ENCODE peak calls at places on chromosomes 11 and 22, in six cellular contexts. One of them, this sample, is unnamed.
A peak's percentile ranks its signal among the peaks of the same experiment; 100 is the strongest.

GRCh38 chr11:23988381-23989006 is 508.4 kb upstream of the LUZP2 start:
- DNase-seq in progenitor cell of endocrine pancreas: no peak
- DNase-seq in skeletal muscle cell: peak; percentile 69
- DNase-seq in H4: no peak
- DNase-seq in lower lobe of right lung: no peak
- DNase-seq in HTR-8/SVneo: no peak
- DNase-seq in this sample: no peak

GRCh38 chr11:47616726-47617416 is 22.7 kb upstream of the C1QTNF4 start:
- DNase-seq in progenitor cell of endocrine pancreas: no peak
- DNase-seq in skeletal muscle cell: peak; percentile 38
- DNase-seq in H4: peak; percentile 56
- DNase-seq in lower lobe of right lung: no peak
- DNase-seq in HTR-8/SVneo: peak; percentile 61
- DNase-seq in this sample: peak; percentile 72

GRCh38 chr11:100876826-100877545 is 189.9 kb downstream of the ARHGAP42 start:
- DNase-seq in progenitor cell of endocrine pancreas: no peak
- DNase-seq in skeletal muscle cell: peak; percentile 99
- DNase-seq in H4: peak; percentile 96
- DNase-seq in lower lobe of right lung: no peak
- DNase-seq in HTR-8/SVneo: peak; percentile 90
- DNase-seq in this sample: no peak

GRCh38 chr22:25383278-25383820 is 163.9 kb downstream of the CRYBB2 start:
- DNase-seq in progenitor cell of endocrine pancreas: no peak
- DNase-seq in skeletal muscle cell: no peak
- DNase-seq in H4: no peak
- DNase-seq in lower lobe of right lung: no peak
- DNase-seq in HTR-8/SVneo: no peak
- DNase-seq in this sample: no peak

GRCh38 chr11:11992257-11992690 is 16.2 kb downstream of the DKK3 start:
- DNase-seq in progenitor cell of endocrine pancreas: no peak
- DNase-seq in skeletal muscle cell: no peak
- DNase-seq in H4: no peak
- DNase-seq in lower lobe of right lung: no peak
- DNase-seq in HTR-8/SVneo: no peak
- DNase-seq in this sample: no peak

GRCh38 chr11:124669193-124669592 is 4.3 kb downstream of the SIAE start:
- DNase-seq in progenitor cell of endocrine pancreas: peak; percentile 25
- DNase-seq in skeletal muscle cell: no peak
- DNase-seq in H4: peak; percentile 29
- DNase-seq in lower lobe of right lung: no peak
- DNase-seq in HTR-8/SVneo: peak; percentile 46
- DNase-seq in this sample: no peak

GRCh38 chr11:8934735-8935478 is 2.2 kb upstream of the C11orf16 start:
- DNase-seq in progenitor cell of endocrine pancreas: no peak
- DNase-seq in skeletal muscle cell: peak; percentile 49
- DNase-seq in H4: no peak
- DNase-seq in lower lobe of right lung: no peak
- DNase-seq in HTR-8/SVneo: peak; percentile 72
- DNase-seq in this sample: no peak

GRCh38 chr11:69172674-69173073 is 16.9 kb downstream of the SMIM38 start:
- DNase-seq in progenitor cell of endocrine pancreas: no peak
- DNase-seq in skeletal muscle cell: no peak
- DNase-seq in H4: no peak
- DNase-seq in lower lobe of right lung: no peak
- DNase-seq in HTR-8/SVneo: no peak
- DNase-seq in this sample: no peak

GRCh38 chr11:106413222-106413621 is 335.8 kb downstream of the AASDHPPT start:
- DNase-seq in progenitor cell of endocrine pancreas: no peak
- DNase-seq in skeletal muscle cell: no peak
- DNase-seq in H4: no peak
- DNase-seq in lower lobe of right lung: no peak
- DNase-seq in HTR-8/SVneo: no peak
- DNase-seq in this sample: no peak

GRCh38 chr22:30754971-30755759 is 60.5 kb downstream of the OSBP2 start:
- DNase-seq in progenitor cell of endocrine pancreas: peak; percentile 29
- DNase-seq in skeletal muscle cell: peak; percentile 45
- DNase-seq in H4: peak; percentile 19
- DNase-seq in lower lobe of right lung: no peak
- DNase-seq in HTR-8/SVneo: peak; percentile 66
- DNase-seq in this sample: no peak

GRCh38 chr11:60866911-60867870 is at the start of gene ZP1:
- DNase-seq in progenitor cell of endocrine pancreas: no peak
- DNase-seq in skeletal muscle cell: no peak
- DNase-seq in H4: no peak
- DNase-seq in lower lobe of right lung: peak; percentile 34
- DNase-seq in HTR-8/SVneo: no peak
- DNase-seq in this sample: peak; percentile 59

GRCh38 chr22:45996241-45997076 is 19.5 kb upstream of the WNT7B start:
- DNase-seq in progenitor cell of endocrine pancreas: no peak
- DNase-seq in skeletal muscle cell: no peak
- DNase-seq in H4: no peak
- DNase-seq in lower lobe of right lung: peak; percentile 86
- DNase-seq in HTR-8/SVneo: no peak
- DNase-seq in this sample: peak; percentile 79

GRCh38 chr11:122180435-122180834 is 64.4 kb upstream of the BLID start:
- DNase-seq in progenitor cell of endocrine pancreas: no peak
- DNase-seq in skeletal muscle cell: peak; percentile 99
- DNase-seq in H4: peak; percentile 89
- DNase-seq in lower lobe of right lung: no peak
- DNase-seq in HTR-8/SVneo: peak; percentile 60
- DNase-seq in this sample: no peak

GRCh38 chr11:1829039-1829820 is 5.6 kb upstream of the SYT8 start:
- DNase-seq in progenitor cell of endocrine pancreas: no peak
- DNase-seq in skeletal muscle cell: peak; percentile 34
- DNase-seq in H4: peak; percentile 94
- DNase-seq in lower lobe of right lung: peak; percentile 67
- DNase-seq in HTR-8/SVneo: peak; percentile 82
- DNase-seq in this sample: no peak

GRCh38 chr11:92154611-92155010 is 70.0 kb upstream of the FAT3 start:
- DNase-seq in progenitor cell of endocrine pancreas: no peak
- DNase-seq in skeletal muscle cell: no peak
- DNase-seq in H4: no peak
- DNase-seq in lower lobe of right lung: no peak
- DNase-seq in HTR-8/SVneo: no peak
- DNase-seq in this sample: no peak

GRCh38 chr22:41445171-41446056 is 1.2 kb downstream of the TOB2 start:
- DNase-seq in progenitor cell of endocrine pancreas: no peak
- DNase-seq in skeletal muscle cell: no peak
- DNase-seq in H4: no peak
- DNase-seq in lower lobe of right lung: peak; percentile 50
- DNase-seq in HTR-8/SVneo: no peak
- DNase-seq in this sample: no peak

GRCh38 chr11:110903830-110904229 is 191.6 kb upstream of the ARHGAP20 start:
- DNase-seq in progenitor cell of endocrine pancreas: no peak
- DNase-seq in skeletal muscle cell: peak; percentile 20
- DNase-seq in H4: no peak
- DNase-seq in lower lobe of right lung: no peak
- DNase-seq in HTR-8/SVneo: no peak
- DNase-seq in this sample: no peak

GRCh38 chr11:2144549-2145220 is 5.5 kb upstream of the IGF2 start:
- DNase-seq in progenitor cell of endocrine pancreas: no peak
- DNase-seq in skeletal muscle cell: no peak
- DNase-seq in H4: no peak
- DNase-seq in lower lobe of right lung: no peak
- DNase-seq in HTR-8/SVneo: no peak
- DNase-seq in this sample: no peak

GRCh38 chr11:29432719-29433325 is 584.0 kb downstream of the KCNA4 start:
- DNase-seq in progenitor cell of endocrine pancreas: no peak
- DNase-seq in skeletal muscle cell: no peak
- DNase-seq in H4: peak; percentile 11
- DNase-seq in lower lobe of right lung: no peak
- DNase-seq in HTR-8/SVneo: peak; percentile 12
- DNase-seq in this sample: no peak

GRCh38 chr11:125167292-125167953 is 2.9 kb downstream of the PKNOX2 start:
- DNase-seq in progenitor cell of endocrine pancreas: peak; percentile 57
- DNase-seq in skeletal muscle cell: no peak
- DNase-seq in H4: no peak
- DNase-seq in lower lobe of right lung: no peak
- DNase-seq in HTR-8/SVneo: no peak
- DNase-seq in this sample: peak; percentile 72

GRCh38 chr11:120130176-120130980 is 7.5 kb downstream of the TRIM29 start:
- DNase-seq in progenitor cell of endocrine pancreas: no peak
- DNase-seq in skeletal muscle cell: no peak
- DNase-seq in H4: no peak
- DNase-seq in lower lobe of right lung: peak; percentile 10
- DNase-seq in HTR-8/SVneo: no peak
- DNase-seq in this sample: peak; percentile 44

GRCh38 chr11:17385926-17386325 is 2.5 kb downstream of the KCNJ11 start:
- DNase-seq in progenitor cell of endocrine pancreas: no peak
- DNase-seq in skeletal muscle cell: no peak
- DNase-seq in H4: no peak
- DNase-seq in lower lobe of right lung: no peak
- DNase-seq in HTR-8/SVneo: no peak
- DNase-seq in this sample: no peak

GRCh38 chr22:42418811-42419243 is 13.4 kb downstream of the NFAM1 start:
- DNase-seq in progenitor cell of endocrine pancreas: no peak
- DNase-seq in skeletal muscle cell: no peak
- DNase-seq in H4: no peak
- DNase-seq in lower lobe of right lung: peak; percentile 64
- DNase-seq in HTR-8/SVneo: no peak
- DNase-seq in this sample: no peak

GRCh38 chr11:43579171-43579918 is 101.2 kb upstream of the HSD17B12 start:
- DNase-seq in progenitor cell of endocrine pancreas: no peak
- DNase-seq in skeletal muscle cell: no peak
- DNase-seq in H4: peak; percentile 51
- DNase-seq in lower lobe of right lung: no peak
- DNase-seq in HTR-8/SVneo: peak; percentile 56
- DNase-seq in this sample: no peak

GRCh38 chr22:44870021-44870420 is 117.6 kb downstream of the ARHGAP8 start:
- DNase-seq in progenitor cell of endocrine pancreas: no peak
- DNase-seq in skeletal muscle cell: peak; percentile 4
- DNase-seq in H4: peak; percentile 81
- DNase-seq in lower lobe of right lung: no peak
- DNase-seq in HTR-8/SVneo: peak; percentile 15
- DNase-seq in this sample: no peak

GRCh38 chr11:70170596-70171210 is 32.4 kb upstream of the FADD start:
- DNase-seq in progenitor cell of endocrine pancreas: no peak
- DNase-seq in skeletal muscle cell: no peak
- DNase-seq in H4: no peak
- DNase-seq in lower lobe of right lung: no peak
- DNase-seq in HTR-8/SVneo: no peak
- DNase-seq in this sample: no peak

GRCh38 chr22:28742562-28742962 is 723 bp downstream of the HSCB start:
- DNase-seq in progenitor cell of endocrine pancreas: no peak
- DNase-seq in skeletal muscle cell: no peak
- DNase-seq in H4: no peak
- DNase-seq in lower lobe of right lung: no peak
- DNase-seq in HTR-8/SVneo: no peak
- DNase-seq in this sample: no peak

GRCh38 chr11:64294665-64295289 is 3.7 kb downstream of the KCNK4 start:
- DNase-seq in progenitor cell of endocrine pancreas: no peak
- DNase-seq in skeletal muscle cell: no peak
- DNase-seq in H4: no peak
- DNase-seq in lower lobe of right lung: no peak
- DNase-seq in HTR-8/SVneo: no peak
- DNase-seq in this sample: no peak

GRCh38 chr11:63907808-63908530 is 9.0 kb downstream of the RCOR2 start:
- DNase-seq in progenitor cell of endocrine pancreas: no peak
- DNase-seq in skeletal muscle cell: no peak
- DNase-seq in H4: no peak
- DNase-seq in lower lobe of right lung: no peak
- DNase-seq in HTR-8/SVneo: no peak
- DNase-seq in this sample: no peak

GRCh38 chr22:35152316-35152715 is 86.4 kb downstream of the ISX start:
- DNase-seq in progenitor cell of endocrine pancreas: no peak
- DNase-seq in skeletal muscle cell: no peak
- DNase-seq in H4: no peak
- DNase-seq in lower lobe of right lung: no peak
- DNase-seq in HTR-8/SVneo: no peak
- DNase-seq in this sample: no peak

GRCh38 chr11:61080526-61080925 is 21.8 kb upstream of the CD5 start:
- DNase-seq in progenitor cell of endocrine pancreas: no peak
- DNase-seq in skeletal muscle cell: no peak
- DNase-seq in H4: no peak
- DNase-seq in lower lobe of right lung: no peak
- DNase-seq in HTR-8/SVneo: no peak
- DNase-seq in this sample: no peak

GRCh38 chr22:27867114-27867957 is 51.7 kb downstream of the PITPNB start:
- DNase-seq in progenitor cell of endocrine pancreas: no peak
- DNase-seq in skeletal muscle cell: no peak
- DNase-seq in H4: peak; percentile 9
- DNase-seq in lower lobe of right lung: no peak
- DNase-seq in HTR-8/SVneo: no peak
- DNase-seq in this sample: no peak

GRCh38 chr11:26323837-26324236 is 8.1 kb upstream of the ANO3 start:
- DNase-seq in progenitor cell of endocrine pancreas: no peak
- DNase-seq in skeletal muscle cell: no peak
- DNase-seq in H4: peak; percentile 10
- DNase-seq in lower lobe of right lung: no peak
- DNase-seq in HTR-8/SVneo: no peak
- DNase-seq in this sample: no peak

GRCh38 chr22:24430431-24431308 is 3.3 kb downstream of the ADORA2A start:
- DNase-seq in progenitor cell of endocrine pancreas: no peak
- DNase-seq in skeletal muscle cell: no peak
- DNase-seq in H4: no peak
- DNase-seq in lower lobe of right lung: no peak
- DNase-seq in HTR-8/SVneo: no peak
- DNase-seq in this sample: peak; percentile 56

GRCh38 chr11:121801796-121802195 is 314.2 kb downstream of the BLID start:
- DNase-seq in progenitor cell of endocrine pancreas: no peak
- DNase-seq in skeletal muscle cell: no peak
- DNase-seq in H4: no peak
- DNase-seq in lower lobe of right lung: no peak
- DNase-seq in HTR-8/SVneo: no peak
- DNase-seq in this sample: no peak

GRCh38 chr22:18091916-18092526 is 14.2 kb downstream of the PEX26 start:
- DNase-seq in progenitor cell of endocrine pancreas: no peak
- DNase-seq in skeletal muscle cell: no peak
- DNase-seq in H4: peak; percentile 33
- DNase-seq in lower lobe of right lung: no peak
- DNase-seq in HTR-8/SVneo: no peak
- DNase-seq in this sample: peak; percentile 75

GRCh38 chr11:952406-953385 is 27.0 kb downstream of the AP2A2 start:
- DNase-seq in progenitor cell of endocrine pancreas: peak; percentile 16
- DNase-seq in skeletal muscle cell: no peak
- DNase-seq in H4: no peak
- DNase-seq in lower lobe of right lung: no peak
- DNase-seq in HTR-8/SVneo: no peak
- DNase-seq in this sample: no peak

GRCh38 chr11:120013325-120014250 is 124.3 kb downstream of the TRIM29 start:
- DNase-seq in progenitor cell of endocrine pancreas: peak; percentile 57
- DNase-seq in skeletal muscle cell: no peak
- DNase-seq in H4: peak; percentile 32
- DNase-seq in lower lobe of right lung: no peak
- DNase-seq in HTR-8/SVneo: peak; percentile 61
- DNase-seq in this sample: no peak

This sample was measured in sciatic nerve.